ENCODE peak calls at places on chromosomes 4 and X, in nine cellular contexts. H is effector memory CD4-positive, alpha-beta T cell; K is endodermal cell; A is heart right ventricle; J is pancreas; I is spleen; X is thoracic aorta; E is body of pancreas; Q is neuronal stem cell. O is an unnamed sample.

GRCh38 chr4:55216871-55217635 is 91.7 kb upstream of the KDR start:
- DNase-seq in H (no peak), K (no peak), A (no peak), J (no peak), I (no peak), X (no peak), E (no peak), Q (no peak), O (no peak)

GRCh38 chrX:118524344-118524743 is 28.7 kb downstream of the DOCK11 start:
- DNase-seq in H (no peak), K (no peak), A (no peak), J (no peak), I (no peak), X (no peak), E (no peak), Q (no peak), O (no peak)

GRCh38 chr4:37967749-37968148 is 7.6 kb downstream of the PTTG2 start:
- DNase-seq in H (no peak), K (no peak), A (no peak), J (no peak), I (no peak), X (no peak), E (no peak), Q (no peak), O (no peak)

GRCh38 chr4:4950891-4951290 is 68.4 kb downstream of the CYTL1 start:
- DNase-seq in H (no peak), K (no peak), A (no peak), J (no peak), I (no peak), X (no peak), E (no peak), Q (no peak), O (no peak)

GRCh38 chr4:59240030-59240429 is 1960.1 kb upstream of the ADGRL3 start:
- DNase-seq in H (no peak), K (no peak), A (no peak), J (no peak), I (no peak), X (no peak), E (no peak), Q (no peak), O (no peak)

GRCh38 chrX:71671043-71671829 is 3.9 kb downstream of the LOC101059915 start:
- DNase-seq in H (no peak), K (no peak), A (no peak), J (no peak), I (peak; percentile 51), X (no peak), E (no peak), Q (no peak), O (no peak)

GRCh38 chr4:139725236-139725635 is 59.6 kb downstream of the MGST2 start:
- DNase-seq in H (no peak), K (no peak), A (no peak), J (no peak), I (no peak), X (no peak), E (no peak), Q (no peak), O (no peak)

GRCh38 chrX:10972731-10973130 is 138.4 kb upstream of the HCCS start:
- DNase-seq in H (no peak), K (no peak), A (no peak), J (no peak), I (no peak), X (no peak), E (no peak), Q (no peak), O (no peak)

GRCh38 chrX:19544693-19545305 is 29.5 kb upstream of the MAP3K15 start:
- DNase-seq in H (no peak), K (peak; percentile 73), A (no peak), J (peak; percentile 47), I (no peak), X (no peak), E (peak; percentile 54), Q (peak; percentile 27), O (peak; percentile 46)

GRCh38 chr4:153523941-153524386 is 57.8 kb downstream of the TMEM131L start:
- DNase-seq in H (no peak), K (peak; percentile 65), A (no peak), J (no peak), I (no peak), X (no peak), E (peak; percentile 57), Q (no peak), O (no peak)

GRCh38 chr4:46946914-46947313 is 37.9 kb upstream of the COX7B2 start:
- DNase-seq in H (no peak), K (no peak), A (no peak), J (no peak), I (no peak), X (no peak), E (no peak), Q (no peak), O (no peak)

GRCh38 chr4:130393246-130394041 is 1297.5 kb downstream of the C4orf33 start:
- DNase-seq in H (no peak), K (no peak), A (no peak), J (no peak), I (no peak), X (no peak), E (no peak), Q (no peak), O (no peak)

GRCh38 chr4:48781968-48782367 is 1.9 kb upstream of the FRYL start:
- DNase-seq in H (no peak), K (no peak), A (no peak), J (no peak), I (no peak), X (no peak), E (no peak), Q (no peak), O (no peak)

GRCh38 chr4:148225639-148226038 is 216.6 kb downstream of the NR3C2 start:
- DNase-seq in H (no peak), K (no peak), A (no peak), J (no peak), I (no peak), X (no peak), E (no peak), Q (no peak), O (no peak)

GRCh38 chrX:10608099-10608498 is 12.3 kb downstream of the MID1 start:
- DNase-seq in H (no peak), K (no peak), A (no peak), J (no peak), I (no peak), X (no peak), E (no peak), Q (no peak), O (no peak)

GRCh38 chrX:78119521-78120227 is 15.6 kb downstream of the PGK1 start:
- DNase-seq in H (no peak), K (no peak), A (no peak), J (no peak), I (no peak), X (no peak), E (no peak), Q (no peak), O (no peak)

GRCh38 chrX:77922768-77923167 is 12.3 kb downstream of the ATP7A start:
- DNase-seq in H (no peak), K (no peak), A (no peak), J (no peak), I (no peak), X (no peak), E (no peak), Q (no peak), O (no peak)

GRCh38 chrX:12115377-12115776 is 22.9 kb upstream of the FRMPD4 start:
- DNase-seq in H (no peak), K (peak; percentile 84), A (no peak), J (no peak), I (no peak), X (no peak), E (no peak), Q (no peak), O (no peak)

GRCh38 chr4:138192113-138192512 is 50.0 kb downstream of the SLC7A11 start:
- DNase-seq in H (no peak), K (no peak), A (no peak), J (no peak), I (no peak), X (no peak), E (no peak), Q (no peak), O (no peak)

GRCh38 chrX:41824551-41824950 is 98.8 kb downstream of the CASK start:
- DNase-seq in H (no peak), K (peak; percentile 43), A (no peak), J (no peak), I (no peak), X (no peak), E (no peak), Q (no peak), O (no peak)

DNA sequence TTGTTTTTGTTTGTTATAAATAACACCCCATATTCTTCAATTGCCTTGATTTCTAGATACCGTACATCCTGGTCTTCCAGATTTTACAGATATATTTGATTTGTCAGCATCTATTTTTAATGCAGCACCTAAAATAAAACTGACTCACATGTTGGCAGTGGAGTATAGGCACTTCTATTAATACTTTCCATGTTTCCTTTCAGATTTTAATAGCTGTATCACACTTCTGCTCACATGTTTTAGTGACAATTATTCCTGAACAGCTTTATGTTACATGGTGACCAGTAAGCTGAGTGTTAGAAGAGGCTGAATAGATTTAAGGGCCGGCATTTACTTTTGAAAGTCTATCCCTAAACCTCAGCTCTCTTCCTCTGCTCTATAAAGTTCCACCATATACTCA is 46.1 kb downstream of the C4orf46 start:
- DNase-seq in H (no peak), K (no peak), A (no peak), J (no peak), I (no peak), X (no peak), E (no peak), Q (no peak), O (no peak)
- H3K27ac ChIP-seq in H (no peak overlapping the region), K (no peak overlapping the region), A (no peak overlapping the region), J (no peak overlapping the region), I (no peak overlapping the region), X (peak overlapping the region; percentile 39), E (no peak overlapping the region), Q (no peak overlapping the region), O (no peak overlapping the region)

GRCh38 chr4:2800691-2801596 is 8.1 kb downstream of the SH3BP2 start:
- DNase-seq in H (no peak), K (peak; percentile 87), A (peak; percentile 89), J (peak; percentile 67), I (peak; percentile 95), X (no peak), E (peak; percentile 82), Q (peak; percentile 57), O (no peak)
- H3K4me1 ChIP-seq in H (peaks cover 45% of the 10 kb centered on the region), K (no peaks in the 10 kb centered on the region), A (peaks cover 92% of the 10 kb centered on the region), J (peaks cover 42% of the 10 kb centered on the region), I (peaks cover 100% of the 10 kb centered on the region), X (peaks cover 24% of the 10 kb centered on the region), E (peaks cover 78% of the 10 kb centered on the region), Q (peaks cover 16% of the 10 kb centered on the region), O (peaks cover 45% of the 10 kb centered on the region)

DNA sequence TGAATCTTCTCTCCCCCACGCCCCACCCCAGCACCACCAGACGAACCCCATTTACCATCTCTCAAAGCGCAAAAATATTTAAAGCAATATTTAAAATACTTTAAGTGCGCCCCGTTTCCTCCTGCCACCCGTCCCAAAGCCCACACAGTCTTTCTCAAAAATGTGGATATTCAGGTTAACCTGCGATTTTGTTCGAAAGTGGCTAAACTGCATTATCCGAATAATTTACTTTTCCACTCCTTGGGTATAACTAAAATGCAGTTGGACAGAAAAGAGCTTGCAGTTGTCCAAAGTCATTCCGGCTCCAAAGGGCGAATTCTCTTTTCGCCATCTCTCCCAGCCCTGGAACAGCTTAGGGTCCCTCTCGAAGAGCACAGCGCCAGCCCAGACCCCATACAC is 662 bp downstream of the SMIM43 start:
- DNase-seq in H (no peak), K (no peak), A (no peak), J (no peak), I (no peak), X (no peak), E (no peak), Q (no peak), O (no peak)
- H3K27me3 ChIP-seq in H (peaks cover 23% of the 10 kb centered on the region), K (peaks cover 89% of the 10 kb centered on the region), A (peaks cover 47% of the 10 kb centered on the region), J (no peaks in the 10 kb centered on the region), I (peaks cover 43% of the 10 kb centered on the region), X (no peaks in the 10 kb centered on the region), E (peaks cover 15% of the 10 kb centered on the region), Q (peaks cover 14% of the 10 kb centered on the region), O (peaks cover 17% of the 10 kb centered on the region)

GRCh38 chr4:25847329-25847728 is 15.5 kb downstream of the SEL1L3 start:
- DNase-seq in H (no peak), K (no peak), A (no peak), J (no peak), I (no peak), X (no peak), E (no peak), Q (no peak), O (no peak)
- H3K27ac ChIP-seq in H (no peak overlapping the region), K (no peak overlapping the region), A (no peak overlapping the region), J (no peak overlapping the region), I (no peak overlapping the region), X (no peak overlapping the region), E (no peak overlapping the region), Q (no peak overlapping the region), O (no peak overlapping the region)

O was measured in CD8-positive, alpha-beta memory T cell.